ENCODE peak calls at places on chromosomes 3 and 15, in nine cellular contexts. Q is MV-4-11, A is astrocyte of the spinal cord, R is cardiac muscle cell, P is Panc1, F is germinal center, U is H7, S is colonic mucosa, Z is mucosa of descending colon. N is an unnamed sample.

GRCh38 chr15:48500595-48500994 is 144.9 kb downstream of the FBN1 start:
- DNase-seq in Q (no peak), A (no peak), R (no peak), P (no peak), F (no peak), U (no peak), S (no peak), Z (no peak), N (no peak)

GRCh38 chr15:26129852-26130251 is 266.7 kb upstream of the ATP10A start:
- DNase-seq in Q (no peak), A (no peak), R (no peak), P (no peak), F (no peak), U (peak), S (no peak), Z (no peak), N (no peak)

GRCh38 chr3:143207338-143207961 is 87.9 kb downstream of the CHST2 start:
- DNase-seq in Q (peak), A (peak), R (no peak), P (no peak), F (peak), U (no peak), S (no peak), Z (no peak), N (no peak)

GRCh38 chr3:16697437-16698258 is 92.4 kb upstream of the DAZL start:
- DNase-seq in Q (peak), A (peak), R (no peak), P (no peak), F (peak), U (no peak), S (no peak), Z (peak), N (no peak)

GRCh38 chr3:84820906-84821305 is 137.9 kb upstream of the CADM2 start:
- DNase-seq in Q (no peak), A (no peak), R (no peak), P (no peak), F (no peak), U (no peak), S (no peak), Z (no peak), N (no peak)

GRCh38 chr15:70286110-70286806 is 188.5 kb upstream of the TLE3 start:
- DNase-seq in Q (no peak), A (no peak), R (peak), P (no peak), F (no peak), U (peak), S (no peak), Z (no peak), N (no peak)

GRCh38 chr3:45987368-45988099 is 8.1 kb downstream of the FYCO1 start:
- DNase-seq in Q (no peak), A (peak), R (no peak), P (no peak), F (no peak), U (no peak), S (no peak), Z (no peak), N (peak)

GRCh38 chr15:77709135-77709886 is 76.6 kb upstream of the LINGO1 start:
- DNase-seq in Q (no peak), A (no peak), R (peak), P (no peak), F (no peak), U (no peak), S (no peak), Z (no peak), N (no peak)

GRCh38 chr3:8757551-8758518 is 11.6 kb downstream of the OXTR start:
- DNase-seq in Q (no peak), A (peak), R (no peak), P (no peak), F (no peak), U (no peak), S (no peak), Z (no peak), N (peak)

GRCh38 chr3:127002195-127003174 is 19.6 kb downstream of the PLXNA1 start:
- DNase-seq in Q (no peak), A (peak), R (peak), P (no peak), F (no peak), U (peak), S (peak), Z (peak), N (peak)

GRCh38 chr3:69566256-69566655 is 173.0 kb upstream of the MITF start:
- DNase-seq in Q (no peak), A (no peak), R (no peak), P (no peak), F (no peak), U (no peak), S (no peak), Z (no peak), N (no peak)

GRCh38 chr15:73029003-73029527 is 23.2 kb upstream of the NEO1 start:
- DNase-seq in Q (no peak), A (no peak), R (no peak), P (no peak), F (no peak), U (no peak), S (no peak), Z (no peak), N (no peak)

GRCh38 chr15:35753486-35753885 is 207.5 kb upstream of the DPH6 start:
- DNase-seq in Q (no peak), A (peak), R (peak), P (no peak), F (no peak), U (no peak), S (no peak), Z (no peak), N (no peak)

GRCh38 chr3:142993958-142994442 is 7.4 kb upstream of the U2SURP start:
- DNase-seq in Q (peak), A (peak), R (peak), P (no peak), F (peak), U (peak), S (peak), Z (peak), N (peak)

GRCh38 chr3:166191406-166191805 is 354.2 kb upstream of the BCHE start:
- DNase-seq in Q (no peak), A (no peak), R (no peak), P (no peak), F (no peak), U (no peak), S (no peak), Z (no peak), N (no peak)

GRCh38 chr3:183122257-183122932 is 23.1 kb upstream of the MCCC1 start:
- DNase-seq in Q (peak), A (peak), R (peak), P (peak), F (peak), U (peak), S (no peak), Z (no peak), N (no peak)